ENCODE peak calls at places on chromosomes 12 and 14, in four cellular contexts. K is iris pigment epithelial cell, C is progenitor cell of endocrine pancreas, J is SHP77. V is an unnamed sample.
A peak's percentile ranks its signal among the peaks of the same experiment; 100 is the strongest.

GRCh38 chr12:109230193-109230592 is 78.9 kb downstream of the FOXN4 start:
- DNase-seq in K (no peak), J (no peak), C (no peak), V (no peak)

GRCh38 chr12:113463746-113464743 is 7.6 kb downstream of the LHX5 start:
- DNase-seq in J (no peak), C (no peak), K (no peak), V (no peak)

GRCh38 chr14:104687601-104688504 is 1.6 kb upstream of the INF2 start:
- DNase-seq in K (peak; percentile 54), C (peak; percentile 53), J (peak; percentile 90), V (peak; percentile 87)

GRCh38 chr12:22684526-22685118 is 59.7 kb downstream of the ETNK1 start:
- DNase-seq in J (no peak), K (peak; percentile 59), C (no peak), V (peak; percentile 28)

GRCh38 chr14:30375280-30375892 is 183.6 kb upstream of the G2E3 start:
- DNase-seq in J (peak; percentile 29), C (peak; percentile 44), K (peak; percentile 65), V (peak; percentile 22)

GRCh38 chr12:47782372-47782770 is 9.3 kb downstream of the SLC48A1 start:
- DNase-seq in J (no peak), K (no peak), C (no peak), V (no peak)

GRCh38 chr12:100904270-100904669 is 109.7 kb downstream of the ANO4 start:
- DNase-seq in J (no peak), C (no peak), K (peak; percentile 57), V (no peak)

GRCh38 chr14:30295980-30296379 is 263.0 kb upstream of the G2E3 start:
- DNase-seq in K (no peak), J (no peak), C (no peak), V (peak; percentile 68)

GRCh38 chr12:105338954-105339353 is 8.5 kb downstream of the C12orf75 start:
- DNase-seq in J (no peak), K (no peak), C (no peak), V (no peak)

GRCh38 chr12:51009038-51009437 is 17.1 kb downstream of the SLC11A2 start:
- DNase-seq in J (no peak), K (peak; percentile 33), C (no peak), V (no peak)

GRCh38 chr12:5586201-5586600 is 154.3 kb downstream of the NTF3 start:
- DNase-seq in C (no peak), J (no peak), K (no peak), V (no peak)

GRCh38 chr12:49345048-49345839 is 1.4 kb upstream of the DNAJC22 start:
- DNase-seq in J (peak; percentile 30), K (no peak), C (peak; percentile 68), V (no peak)

GRCh38 chr12:120216742-120217595 is 16.1 kb upstream of the RPLP0 start:
- DNase-seq in C (no peak), K (no peak), J (no peak), V (no peak)

GRCh38 chr14:42224053-42224888 is 617.6 kb downstream of the LRFN5 start:
- DNase-seq in C (peak; percentile 69), K (peak; percentile 54), J (peak; percentile 58), V (peak; percentile 26)

GRCh38 chr14:104353221-104353920 is 215.0 kb downstream of the KIF26A start:
- DNase-seq in K (no peak), C (no peak), J (no peak), V (no peak)

GRCh38 chr12:80551897-80552296 is 107.9 kb downstream of the PTPRQ start:
- DNase-seq in K (peak; percentile 97), C (no peak), J (no peak), V (peak; percentile 72)

GRCh38 chr12:78584695-78585094 is 279.9 kb upstream of the SYT1 start:
- DNase-seq in C (no peak), J (peak; percentile 10), K (peak; percentile 31), V (peak; percentile 30)

GRCh38 chr14:103908580-103908979 is 19.7 kb upstream of the TDRD9 start:
- DNase-seq in J (no peak), K (no peak), C (no peak), V (no peak)

GRCh38 chr14:98633380-98633779 is 638.6 kb downstream of the BCL11B start:
- DNase-seq in J (peak; percentile 78), K (no peak), C (no peak), V (peak; percentile 3)

GRCh38 chr14:74548881-74549280 is 55.3 kb downstream of the ISCA2 start:
- DNase-seq in K (peak; percentile 78), C (no peak), J (no peak), V (peak; percentile 17)

GRCh38 chr14:95439881-95440280 is 76.6 kb downstream of the SYNE3 start:
- DNase-seq in K (no peak), C (no peak), J (no peak), V (no peak)

GRCh38 chr12:66624806-66625205 is 54.1 kb downstream of the GRIP1 start:
- DNase-seq in K (no peak), C (no peak), J (no peak), V (no peak)